ENCODE peak calls at places on chromosomes 6 and 20, in nine cellular contexts. G is prostate gland, D is IMR-90, Z is heart left ventricle, N is transverse colon, S is uterus, K is A549, W is Peyer's patch, B is body of pancreas. A is an unnamed sample. For H3K4me1, the result is how much of the 10 kb centered on the place peaks cover.

GRCh38 chr20:44334709-44335108 is 2.1 kb upstream of the R3HDML start:
- DNase-seq in G (no peak), D (no peak), Z (no peak), N (no peak), S (no peak), K (no peak), W (no peak), B (no peak), A (no peak)

GRCh38 chr6:80610821-80611220 is 504.4 kb downstream of the BCKDHB start:
- DNase-seq in G (no peak), D (peak), Z (no peak), N (no peak), S (no peak), K (peak), W (no peak), B (no peak), A (no peak)

GRCh38 chr20:9112541-9113515 is 43.9 kb downstream of the PLCB4 start:
- DNase-seq in G (peak), D (peak), Z (peak), N (no peak), S (no peak), K (no peak), W (no peak), B (no peak), A (no peak)

GRCh38 chr20:36656733-36657132 is 10.7 kb upstream of the SLA2 start:
- DNase-seq in G (no peak), D (no peak), Z (no peak), N (no peak), S (no peak), K (no peak), W (no peak), B (no peak), A (no peak)

GRCh38 chr20:48682529-48683385 is 145.0 kb downstream of the PREX1 start:
- DNase-seq in G (peak), D (peak), Z (peak), N (peak), S (peak), K (no peak), W (peak), B (peak), A (peak)

GRCh38 chr6:46419576-46420002 is 71.7 kb downstream of the RCAN2 start:
- DNase-seq in G (peak), D (peak), Z (peak), N (peak), S (peak), K (peak), W (peak), B (peak), A (peak)

GRCh38 chr20:58651548-58651822 is 402 bp downstream of the STX16 start:
- DNase-seq in G (no peak), D (peak), Z (peak), N (no peak), S (peak), K (no peak), W (no peak), B (no peak), A (no peak)

GRCh38 chr6:81608776-81609175 is 143.7 kb downstream of the TENT5A start:
- DNase-seq in G (no peak), D (peak), Z (no peak), N (no peak), S (no peak), K (no peak), W (no peak), B (no peak), A (no peak)

GRCh38 chr6:100001915-100002388 is 7.9 kb upstream of the MCHR2 start:
- DNase-seq in G (peak), D (peak), Z (peak), N (peak), S (no peak), K (peak), W (peak), B (peak), A (no peak)

GRCh38 chr6:98695076-98695816 is 139.1 kb upstream of the POU3F2 start:
- DNase-seq in G (no peak), D (no peak), Z (no peak), N (no peak), S (no peak), K (no peak), W (no peak), B (no peak), A (no peak)

GRCh38 chr6:19866900-19867627 is 29.9 kb downstream of the ID4 start:
- DNase-seq in G (peak), D (peak), Z (no peak), N (no peak), S (no peak), K (no peak), W (no peak), B (no peak), A (no peak)

GRCh38 chr6:41581381-41581991 is 35.3 kb downstream of the FOXP4 start:
- DNase-seq in G (no peak), D (peak), Z (no peak), N (no peak), S (peak), K (peak), W (no peak), B (peak), A (no peak)

GRCh38 chr6:113361014-113361645 is 496.0 kb upstream of the MARCKS start:
- DNase-seq in G (no peak), D (peak), Z (no peak), N (no peak), S (no peak), K (peak), W (no peak), B (no peak), A (no peak)

GRCh38 chr20:61576372-61576771 is 324.3 kb downstream of the CDH4 start:
- DNase-seq in G (no peak), D (no peak), Z (no peak), N (no peak), S (no peak), K (no peak), W (no peak), B (no peak), A (no peak)

GRCh38 chr6:101303474-101303873 is 90.0 kb upstream of the GRIK2 start:
- DNase-seq in G (no peak), D (no peak), Z (no peak), N (no peak), S (no peak), K (no peak), W (no peak), B (no peak), A (no peak)

GRCh38 chr20:62496525-62497218 is 20.9 kb upstream of the GATA5 start:
- DNase-seq in G (no peak), D (no peak), Z (no peak), N (peak), S (no peak), K (no peak), W (no peak), B (peak), A (peak)

GRCh38 chr6:152296648-152297376 is 340.4 kb downstream of the SYNE1 start:
- DNase-seq in G (no peak), D (peak), Z (no peak), N (no peak), S (no peak), K (no peak), W (no peak), B (no peak), A (no peak)

GRCh38 chr20:36128463-36129176 is 25.9 kb upstream of the EPB41L1 start:
- DNase-seq in G (no peak), D (peak), Z (no peak), N (no peak), S (no peak), K (peak), W (no peak), B (no peak), A (no peak)

GRCh38 chr6:140043762-140044378 is 669.4 kb upstream of the CITED2 start:
- DNase-seq in G (no peak), D (peak), Z (no peak), N (no peak), S (no peak), K (peak), W (no peak), B (no peak), A (no peak)
- TF ChIP-seq POLR2A in G (no peak), D (no peak), Z (no peak), N (no peak), S (no peak), K (no peak), W (no peak), B (no peak), A (no peak)

DNA sequence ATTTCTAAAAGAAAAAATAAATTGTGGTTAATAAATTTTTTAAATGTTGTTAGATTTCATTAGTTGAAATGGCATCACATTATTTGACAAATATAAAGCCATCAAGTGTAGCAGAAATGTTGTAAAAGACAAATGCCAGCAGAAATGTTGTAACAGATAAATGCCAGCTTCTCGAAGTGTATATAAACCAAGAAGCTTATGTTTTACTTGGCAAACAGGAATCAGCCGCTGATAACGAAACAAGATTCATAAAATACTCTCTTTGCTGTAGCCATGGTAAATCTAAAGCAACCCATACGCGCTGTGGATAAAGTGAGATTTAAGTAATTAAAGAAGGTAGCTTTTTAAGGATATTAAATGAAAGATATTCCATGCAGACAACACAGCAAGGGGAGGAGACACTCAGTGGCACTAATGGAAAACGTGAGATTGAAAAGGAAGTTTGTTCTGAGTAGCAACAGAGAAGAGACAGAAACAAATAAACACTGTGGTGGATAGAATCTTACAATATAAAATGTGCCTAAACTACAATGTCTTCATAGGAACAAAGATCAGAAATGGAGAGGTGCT is 29.6 kb downstream of the BTBD9 start:
- DNase-seq in G (no peak), D (no peak), Z (no peak), N (no peak), S (no peak), K (no peak), W (no peak), B (no peak), A (no peak)
- H3K4me1 ChIP-seq in G (under half), D (under half), Z (under half), N (under half), S (under half), K (under half), W (under half), B (under half), A (under half)

GRCh38 chr6:149856256-149856994 is 7.7 kb downstream of the LRP11 start:
- DNase-seq in G (no peak), D (no peak), Z (no peak), N (no peak), S (no peak), K (no peak), W (no peak), B (no peak), A (no peak)

GRCh38 chr6:149855040-149855654 is 9.0 kb downstream of the LRP11 start:
- DNase-seq in G (no peak), D (peak), Z (no peak), N (no peak), S (no peak), K (peak), W (no peak), B (no peak), A (peak)

GRCh38 chr6:149852881-149853280 is 11.3 kb downstream of the LRP11 start:
- DNase-seq in G (no peak), D (no peak), Z (no peak), N (no peak), S (no peak), K (no peak), W (no peak), B (no peak), A (no peak)

GRCh38 chr6:149855741-149856140 is 8.4 kb downstream of the LRP11 start:
- DNase-seq in G (peak), D (no peak), Z (no peak), N (no peak), S (no peak), K (no peak), W (no peak), B (no peak), A (no peak)

DNA sequence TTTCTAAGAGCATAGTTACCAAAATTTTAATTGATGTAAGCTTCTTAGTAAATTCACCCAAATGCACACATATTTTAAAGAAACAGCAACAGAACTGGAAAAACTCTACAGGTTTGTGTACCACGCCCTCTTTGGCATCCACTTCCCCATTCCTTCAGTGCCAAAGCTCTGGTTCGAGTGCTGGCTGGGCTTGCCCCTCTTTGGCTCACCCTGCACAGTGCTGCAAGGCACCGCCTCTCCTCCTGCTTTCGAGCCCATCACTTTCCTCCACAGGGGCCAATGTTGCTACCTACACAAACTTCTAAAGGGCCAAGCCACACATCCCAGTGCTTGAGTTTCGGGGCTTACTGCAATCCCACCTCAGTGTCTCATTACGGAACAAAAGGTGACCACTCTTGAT is 9.6 kb downstream of the LRP11 start:
- DNase-seq in G (no peak), D (no peak), Z (no peak), N (no peak), S (no peak), K (peak), W (no peak), B (peak), A (no peak)
- H3K27ac ChIP-seq in G (no peak), D (peak), Z (no peak), N (no peak), S (no peak), K (peak), W (no peak), B (no peak), A (peak)

DNA sequence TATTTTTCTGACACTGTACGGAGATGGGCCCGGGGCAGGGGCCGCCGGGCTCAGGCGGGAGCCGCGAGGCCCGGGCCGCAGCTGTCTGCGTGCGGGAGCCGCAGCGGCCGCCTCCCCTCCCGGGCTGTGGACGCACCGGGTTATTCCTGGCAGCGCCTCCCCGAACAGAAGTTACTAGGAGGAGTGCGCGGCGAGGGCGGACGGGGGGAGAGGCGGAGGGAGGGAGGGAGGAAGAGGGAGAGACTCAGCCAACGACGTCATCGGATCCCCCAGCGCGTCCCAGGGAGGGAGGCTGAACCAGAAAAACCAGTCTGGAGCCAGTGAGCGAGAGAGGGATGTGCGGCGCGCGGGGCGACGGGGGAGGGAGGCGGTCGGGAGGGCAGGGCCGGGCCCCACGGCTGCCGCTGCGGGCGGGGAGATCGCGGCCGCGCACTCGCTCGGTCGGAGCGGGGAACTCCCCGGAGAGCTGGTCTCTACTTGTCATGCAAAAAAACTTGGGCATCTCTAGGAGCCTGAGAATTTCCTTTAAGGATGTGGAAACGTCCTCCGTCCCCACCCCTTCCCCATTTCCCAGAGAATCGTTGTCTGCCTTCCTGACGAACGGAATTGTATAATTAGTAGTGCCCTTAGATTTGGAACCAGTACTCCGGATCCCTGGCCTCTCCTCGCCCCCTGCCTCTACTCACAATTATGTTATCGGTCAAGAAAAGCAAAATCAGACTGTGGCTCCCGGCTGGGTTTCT is 1.4 kb upstream of the HIVEP2 start:
- DNase-seq in G (peak), D (peak), Z (peak), N (peak), S (peak), K (peak), W (peak), B (peak), A (peak)
- TF ChIP-seq POLR2A in G (peak), D (peak), Z (no peak), N (peak), S (peak), K (peak), W (peak), B (peak), A (peak)

GRCh38 chr20:56630506-56631317 is 1.6 kb downstream of the TFAP2C start:
- DNase-seq in G (peak), D (no peak), Z (no peak), N (no peak), S (no peak), K (peak), W (no peak), B (no peak), A (no peak)
- H3K4me1 ChIP-seq in G (under half), D (under half), Z (under half), N (under half), S (under half), K (under half), W (under half), B (under half), A (under half)

GRCh38 chr6:166076625-166077024 is 91.0 kb downstream of the TBXT start:
- DNase-seq in G (no peak), D (no peak), Z (no peak), N (no peak), S (no peak), K (peak), W (no peak), B (no peak), A (no peak)
- H3K27ac ChIP-seq in G (no peak), D (no peak), Z (no peak), N (no peak), S (no peak), K (no peak), W (no peak), B (no peak), A (no peak)

GRCh38 chr20:63864978-63865640 is at the start of gene TPD52L2:
- DNase-seq in G (peak), D (peak), Z (peak), N (peak), S (peak), K (peak), W (peak), B (peak), A (peak)
- TF ChIP-seq POLR2A in G (peak), D (peak), Z (peak), N (peak), S (peak), K (peak), W (peak), B (peak), A (peak)

GRCh38 chr6:111720931-111721496 is 115.3 kb upstream of the TRAF3IP2 start:
- DNase-seq in G (no peak), D (no peak), Z (no peak), N (no peak), S (no peak), K (no peak), W (no peak), B (no peak), A (no peak)
- H3K4me1 ChIP-seq in G (under half), D (under half), Z (under half), N (under half), S (under half), K (under half), W (under half), B (under half), A (under half)

GRCh38 chr6:3798211-3798909 is 46.8 kb upstream of the PXDC1 start:
- DNase-seq in G (no peak), D (no peak), Z (no peak), N (no peak), S (no peak), K (no peak), W (peak), B (no peak), A (peak)
- H3K27ac ChIP-seq in G (no peak), D (peak), Z (peak), N (no peak), S (no peak), K (peak), W (no peak), B (peak), A (peak)

GRCh38 chr6:157715766-157716171 is 107.3 kb upstream of the SNX9 start:
- DNase-seq in G (no peak), D (peak), Z (peak), N (peak), S (peak), K (no peak), W (peak), B (peak), A (no peak)

GRCh38 chr6:157712585-157713295 is 110.3 kb upstream of the SNX9 start:
- DNase-seq in G (no peak), D (no peak), Z (no peak), N (no peak), S (no peak), K (no peak), W (no peak), B (no peak), A (no peak)

GRCh38 chr6:157713451-157714152 is 109.4 kb upstream of the SNX9 start:
- DNase-seq in G (no peak), D (no peak), Z (no peak), N (no peak), S (no peak), K (no peak), W (no peak), B (no peak), A (no peak)

GRCh38 chr6:157716553-157716952 is 106.5 kb upstream of the SNX9 start:
- DNase-seq in G (no peak), D (no peak), Z (no peak), N (no peak), S (no peak), K (no peak), W (no peak), B (no peak), A (no peak)

GRCh38 chr6:157714153-157714490 is 108.9 kb upstream of the SNX9 start:
- DNase-seq in G (no peak), D (peak), Z (no peak), N (no peak), S (no peak), K (no peak), W (no peak), B (no peak), A (no peak)
- TF ChIP-seq POLR2A in G (no peak), D (no peak), Z (no peak), N (no peak), S (no peak), K (no peak), W (no peak), B (no peak), A (no peak)